ENCODE peak calls at places on chromosomes 12 and 14, in five cellular contexts. One of them, this sample, is unnamed.

GRCh38 chr14:93736378-93737014 is 51.8 kb downstream of the PRIMA1 start:
- DNase-seq in RWPE2: no peak
- DNase-seq in transverse colon: no peak
- DNase-seq in IMR-90: no peak
- DNase-seq in dorsolateral prefrontal cortex: no peak
- DNase-seq in this sample: no peak

GRCh38 chr14:74502236-74503019 is 8.9 kb downstream of the ISCA2 start:
- DNase-seq in transverse colon: no peak
- DNase-seq in IMR-90: peak; percentile 45
- DNase-seq in dorsolateral prefrontal cortex: no peak
- DNase-seq in RWPE2: peak; percentile 60
- DNase-seq in this sample: no peak

GRCh38 chr12:2172486-2173214 is 119.9 kb downstream of the CACNA1C start:
- DNase-seq in RWPE2: no peak
- DNase-seq in dorsolateral prefrontal cortex: no peak
- DNase-seq in IMR-90: no peak
- DNase-seq in transverse colon: no peak
- DNase-seq in this sample: no peak

GRCh38 chr14:22225526-22226133 is 363.4 kb downstream of the DAD1 start:
- DNase-seq in transverse colon: no peak
- DNase-seq in IMR-90: peak; percentile 74
- DNase-seq in RWPE2: no peak
- DNase-seq in dorsolateral prefrontal cortex: no peak
- DNase-seq in this sample: no peak

GRCh38 chr14:77181603-77182437 is at the start of gene TMEM63C:
- DNase-seq in IMR-90: no peak
- DNase-seq in transverse colon: peak; percentile 85
- DNase-seq in RWPE2: peak; percentile 93
- DNase-seq in dorsolateral prefrontal cortex: peak; percentile 87
- DNase-seq in this sample: peak; percentile 73

GRCh38 chr14:80215756-80216581 is 4.7 kb upstream of the DIO2 start:
- DNase-seq in dorsolateral prefrontal cortex: no peak
- DNase-seq in transverse colon: peak; percentile 11
- DNase-seq in RWPE2: no peak
- DNase-seq in IMR-90: peak; percentile 49
- DNase-seq in this sample: peak; percentile 29

GRCh38 chr12:3655331-3655900 is 97.5 kb downstream of the CRACR2A start:
- DNase-seq in transverse colon: no peak
- DNase-seq in RWPE2: no peak
- DNase-seq in dorsolateral prefrontal cortex: no peak
- DNase-seq in IMR-90: no peak
- DNase-seq in this sample: no peak

GRCh38 chr14:89681086-89682018 is 264.3 kb upstream of the FOXN3 start:
- DNase-seq in IMR-90: no peak
- DNase-seq in dorsolateral prefrontal cortex: no peak
- DNase-seq in transverse colon: peak; percentile 46
- DNase-seq in RWPE2: no peak
- DNase-seq in this sample: no peak

GRCh38 chr14:89719371-89720075 is 235.0 kb downstream of the EFCAB11 start:
- DNase-seq in transverse colon: no peak
- DNase-seq in RWPE2: no peak
- DNase-seq in IMR-90: no peak
- DNase-seq in dorsolateral prefrontal cortex: no peak
- DNase-seq in this sample: no peak

GRCh38 chr12:4015225-4016076 is 142.3 kb upstream of the PARP11 start:
- DNase-seq in IMR-90: no peak
- DNase-seq in RWPE2: no peak
- DNase-seq in transverse colon: peak; percentile 68
- DNase-seq in dorsolateral prefrontal cortex: no peak
- DNase-seq in this sample: peak; percentile 65

GRCh38 chr12:30585877-30586276 is 109.8 kb downstream of the IPO8 start:
- DNase-seq in transverse colon: no peak
- DNase-seq in dorsolateral prefrontal cortex: no peak
- DNase-seq in IMR-90: no peak
- DNase-seq in RWPE2: no peak
- DNase-seq in this sample: no peak

GRCh38 chr12:32512910-32513309 is 113.6 kb downstream of the FGD4 start:
- DNase-seq in RWPE2: no peak
- DNase-seq in transverse colon: peak; percentile 29
- DNase-seq in IMR-90: no peak
- DNase-seq in dorsolateral prefrontal cortex: no peak
- DNase-seq in this sample: no peak

GRCh38 chr12:49643961-49644619 is 20.7 kb downstream of the PRPF40B start:
- DNase-seq in RWPE2: no peak
- DNase-seq in dorsolateral prefrontal cortex: no peak
- DNase-seq in transverse colon: no peak
- DNase-seq in IMR-90: no peak
- DNase-seq in this sample: no peak

GRCh38 chr12:51217968-51218606 is at the start of gene POU6F1:
- DNase-seq in dorsolateral prefrontal cortex: peak; percentile 79
- DNase-seq in IMR-90: peak; percentile 76
- DNase-seq in transverse colon: peak; percentile 74
- DNase-seq in RWPE2: peak; percentile 54
- DNase-seq in this sample: peak; percentile 80

GRCh38 chr12:116492703-116493324 is 66.4 kb upstream of the MAP1LC3B2 start:
- DNase-seq in IMR-90: peak; percentile 81
- DNase-seq in RWPE2: no peak
- DNase-seq in transverse colon: no peak
- DNase-seq in dorsolateral prefrontal cortex: no peak
- DNase-seq in this sample: no peak

GRCh38 chr12:44696542-44696941 is 179.6 kb downstream of the NELL2 start:
- DNase-seq in dorsolateral prefrontal cortex: no peak
- DNase-seq in IMR-90: no peak
- DNase-seq in RWPE2: no peak
- DNase-seq in transverse colon: no peak
- DNase-seq in this sample: no peak

GRCh38 chr12:61357496-61357895 is 902.7 kb upstream of the USP15 start:
- DNase-seq in IMR-90: no peak
- DNase-seq in RWPE2: no peak
- DNase-seq in transverse colon: no peak
- DNase-seq in dorsolateral prefrontal cortex: no peak
- DNase-seq in this sample: no peak

GRCh38 chr12:108090107-108090899 is 38.8 kb upstream of the WSCD2 start:
- DNase-seq in transverse colon: no peak
- DNase-seq in dorsolateral prefrontal cortex: no peak
- DNase-seq in IMR-90: no peak
- DNase-seq in RWPE2: no peak
- DNase-seq in this sample: no peak

GRCh38 chr12:128797119-128798118 is 26.3 kb downstream of the SLC15A4 start:
- DNase-seq in RWPE2: no peak
- DNase-seq in transverse colon: no peak
- DNase-seq in IMR-90: peak; percentile 63
- DNase-seq in dorsolateral prefrontal cortex: no peak
- DNase-seq in this sample: no peak

GRCh38 chr12:15546102-15546701 is 223.9 kb downstream of the PTPRO start:
- DNase-seq in IMR-90: no peak
- DNase-seq in dorsolateral prefrontal cortex: no peak
- DNase-seq in transverse colon: no peak
- DNase-seq in RWPE2: no peak
- DNase-seq in this sample: no peak

GRCh38 chr12:5580911-5581488 is 149.1 kb downstream of the NTF3 start:
- DNase-seq in dorsolateral prefrontal cortex: no peak
- DNase-seq in RWPE2: no peak
- DNase-seq in transverse colon: no peak
- DNase-seq in IMR-90: peak; percentile 43
- DNase-seq in this sample: no peak

GRCh38 chr12:90261283-90261682 is 552.6 kb upstream of the ATP2B1 start:
- DNase-seq in dorsolateral prefrontal cortex: no peak
- DNase-seq in transverse colon: no peak
- DNase-seq in IMR-90: peak; percentile 9
- DNase-seq in RWPE2: no peak
- DNase-seq in this sample: no peak

GRCh38 chr14:89186850-89187376 is 230.1 kb downstream of the FOXN3 start:
- DNase-seq in transverse colon: no peak
- DNase-seq in IMR-90: peak; percentile 16
- DNase-seq in dorsolateral prefrontal cortex: no peak
- DNase-seq in RWPE2: no peak
- DNase-seq in this sample: no peak

GRCh38 chr14:93231129-93231979 is 24.3 kb downstream of the UBR7 start:
- DNase-seq in RWPE2: no peak
- DNase-seq in IMR-90: peak; percentile 59
- DNase-seq in dorsolateral prefrontal cortex: peak; percentile 80
- DNase-seq in transverse colon: no peak
- DNase-seq in this sample: no peak

GRCh38 chr14:76710093-76711010 is 50.9 kb upstream of the VASH1 start:
- DNase-seq in RWPE2: no peak
- DNase-seq in transverse colon: no peak
- DNase-seq in IMR-90: peak; percentile 59
- DNase-seq in dorsolateral prefrontal cortex: no peak
- DNase-seq in this sample: peak; percentile 53

GRCh38 chr14:76022991-76023390 is 37.4 kb downstream of the IFT43 start:
- DNase-seq in IMR-90: peak; percentile 7
- DNase-seq in transverse colon: no peak
- DNase-seq in dorsolateral prefrontal cortex: no peak
- DNase-seq in RWPE2: no peak
- DNase-seq in this sample: no peak

GRCh38 chr14:46571970-46572369 is 79.6 kb downstream of the RPL10L start:
- DNase-seq in dorsolateral prefrontal cortex: no peak
- DNase-seq in transverse colon: no peak
- DNase-seq in RWPE2: no peak
- DNase-seq in IMR-90: no peak
- DNase-seq in this sample: no peak

GRCh38 chr14:33357225-33358010 is 418.7 kb downstream of the NPAS3 start:
- DNase-seq in IMR-90: no peak
- DNase-seq in transverse colon: peak; percentile 64
- DNase-seq in dorsolateral prefrontal cortex: no peak
- DNase-seq in RWPE2: no peak
- DNase-seq in this sample: peak; percentile 81

GRCh38 chr12:42266579-42267230 is 28.7 kb upstream of the YAF2 start:
- DNase-seq in IMR-90: no peak
- DNase-seq in transverse colon: no peak
- DNase-seq in dorsolateral prefrontal cortex: no peak
- DNase-seq in RWPE2: no peak
- DNase-seq in this sample: no peak

GRCh38 chr12:86834217-86834616 is 578.0 kb upstream of the MGAT4C start:
- DNase-seq in transverse colon: no peak
- DNase-seq in IMR-90: no peak
- DNase-seq in dorsolateral prefrontal cortex: no peak
- DNase-seq in RWPE2: no peak
- DNase-seq in this sample: no peak

GRCh38 chr12:6724409-6724797 is 557 bp downstream of the COPS7A start:
- DNase-seq in RWPE2: no peak
- DNase-seq in transverse colon: peak; percentile 33
- DNase-seq in dorsolateral prefrontal cortex: no peak
- DNase-seq in IMR-90: peak; percentile 16
- DNase-seq in this sample: peak; percentile 56

GRCh38 chr14:85590784-85591183 is 60.8 kb downstream of the FLRT2 start:
- DNase-seq in transverse colon: no peak
- DNase-seq in RWPE2: no peak
- DNase-seq in IMR-90: peak; percentile 55
- DNase-seq in dorsolateral prefrontal cortex: no peak
- DNase-seq in this sample: no peak

GRCh38 chr14:83463500-83464098 is 1929.9 kb upstream of the SEL1L start:
- DNase-seq in RWPE2: no peak
- DNase-seq in transverse colon: no peak
- DNase-seq in dorsolateral prefrontal cortex: no peak
- DNase-seq in IMR-90: peak; percentile 70
- DNase-seq in this sample: peak; percentile 55

DNA sequence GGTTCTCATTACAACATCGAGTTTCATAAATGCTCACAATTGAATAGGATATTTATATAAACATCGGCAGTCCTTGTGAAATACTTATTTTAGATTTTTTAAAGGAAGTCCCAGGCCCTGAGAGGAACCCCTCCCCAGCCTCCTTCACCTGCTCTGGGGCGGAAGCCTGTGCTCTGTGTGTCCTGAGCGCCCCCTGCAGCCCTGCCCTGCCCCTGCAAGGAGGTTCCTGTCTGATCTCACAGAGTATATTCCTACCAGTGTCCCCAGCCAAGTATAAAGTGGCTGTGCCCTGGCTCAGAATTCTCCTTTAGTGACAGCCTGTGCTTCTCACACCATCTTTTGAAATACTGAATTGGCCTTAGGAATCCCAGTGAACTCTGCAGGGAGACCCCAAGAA is 659.5 kb downstream of the TMEM121 start:
- DNase-seq in IMR-90: no peak
- DNase-seq in dorsolateral prefrontal cortex: no peak
- DNase-seq in transverse colon: peak; percentile 41
- DNase-seq in RWPE2: no peak
- DNase-seq in this sample: peak; percentile 53
- TF ChIP-seq CTCF in IMR-90: no peak
- TF ChIP-seq CTCF in dorsolateral prefrontal cortex: no peak
- TF ChIP-seq CTCF in transverse colon: no peak
- TF ChIP-seq CTCF in RWPE2: no peak
- TF ChIP-seq CTCF in this sample: no peak

GRCh38 chr14:90815817-90816662 is at the start of gene TTC7B:
- DNase-seq in IMR-90: peak; percentile 24
- DNase-seq in transverse colon: peak; percentile 43
- DNase-seq in RWPE2: no peak
- DNase-seq in dorsolateral prefrontal cortex: no peak
- DNase-seq in this sample: peak; percentile 61
- TF ChIP-seq CTCF in IMR-90: peak; percentile 45
- TF ChIP-seq CTCF in transverse colon: no peak
- TF ChIP-seq CTCF in RWPE2: peak; percentile 63
- TF ChIP-seq CTCF in dorsolateral prefrontal cortex: peak; percentile 25
- TF ChIP-seq CTCF in this sample: peak; percentile 39

DNA sequence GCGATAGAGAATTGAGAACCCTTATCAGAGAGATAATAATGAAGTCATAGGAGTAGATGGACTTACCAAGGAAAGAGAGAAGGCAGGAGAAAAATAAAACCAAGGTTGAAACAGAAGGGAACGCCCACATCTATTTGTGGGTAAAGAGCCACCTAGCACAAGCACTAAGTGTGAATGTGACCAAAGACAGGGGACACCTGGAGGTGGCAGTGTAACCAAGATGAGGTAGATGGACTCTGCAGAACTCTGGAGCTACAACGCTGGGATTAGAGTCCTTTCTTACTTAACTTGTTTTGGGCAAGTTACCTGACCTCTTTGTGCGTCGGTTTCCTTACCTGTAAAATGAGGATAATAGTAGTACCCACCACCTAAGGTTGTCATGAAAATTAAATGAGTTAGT is 101.9 kb downstream of the SLC5A8 start:
- DNase-seq in transverse colon: no peak
- DNase-seq in RWPE2: no peak
- DNase-seq in dorsolateral prefrontal cortex: no peak
- DNase-seq in IMR-90: no peak
- DNase-seq in this sample: no peak
- TF ChIP-seq CTCF in transverse colon: no peak
- TF ChIP-seq CTCF in RWPE2: no peak
- TF ChIP-seq CTCF in dorsolateral prefrontal cortex: no peak
- TF ChIP-seq CTCF in IMR-90: no peak
- TF ChIP-seq CTCF in this sample: no peak

GRCh38 chr14:65410640-65411039 is 1.9 kb upstream of the FUT8 start:
- DNase-seq in dorsolateral prefrontal cortex: no peak
- DNase-seq in transverse colon: no peak
- DNase-seq in RWPE2: no peak
- DNase-seq in IMR-90: no peak
- DNase-seq in this sample: no peak
- TF ChIP-seq CTCF in dorsolateral prefrontal cortex: no peak
- TF ChIP-seq CTCF in transverse colon: no peak
- TF ChIP-seq CTCF in RWPE2: no peak
- TF ChIP-seq CTCF in IMR-90: no peak
- TF ChIP-seq CTCF in this sample: no peak

This sample was measured in mucosa of descending colon.